ENCODE peak calls at places on chromosomes 5 and 9, in six cellular contexts. C, B, T, I, Q and J are unnamed samples.

GRCh38 chr5:2685651-2686050 is 65.8 kb downstream of the IRX2 start:
- DNase-seq in C (no peak), B (no peak), T (peak), I (no peak), Q (no peak), J (no peak)

GRCh38 chr9:20314981-20315380 is 307.3 kb downstream of the MLLT3 start:
- DNase-seq in C (no peak), B (no peak), T (no peak), I (no peak), Q (no peak), J (no peak)

GRCh38 chr5:75660678-75661465 is 49.6 kb downstream of the ANKDD1B start:
- DNase-seq in C (no peak), B (no peak), T (no peak), I (no peak), Q (no peak), J (no peak)

GRCh38 chr9:4640027-4640426 is 22.1 kb upstream of the PLPP6 start:
- DNase-seq in C (no peak), B (peak), T (peak), I (peak), Q (peak), J (peak)

GRCh38 chr9:27162045-27162444 is 53.0 kb downstream of the TEK start:
- DNase-seq in C (no peak), B (no peak), T (peak), I (no peak), Q (no peak), J (no peak)

GRCh38 chr5:36655171-36655570 is 48.8 kb downstream of the SLC1A3 start:
- DNase-seq in C (no peak), B (no peak), T (no peak), I (no peak), Q (no peak), J (no peak)

GRCh38 chr9:25350011-25350410 is 328.2 kb downstream of the TUSC1 start:
- DNase-seq in C (no peak), B (no peak), T (no peak), I (no peak), Q (no peak), J (no peak)

GRCh38 chr9:87713990-87714335 is 12.0 kb upstream of the CTSL start:
- DNase-seq in C (no peak), B (no peak), T (no peak), I (no peak), Q (no peak), J (no peak)

GRCh38 chr9:129111762-129112151 is 542 bp downstream of the PTPA start:
- DNase-seq in C (no peak), B (no peak), T (peak), I (no peak), Q (peak), J (peak)

GRCh38 chr5:80055491-80056170 is 20.5 kb downstream of the THBS4 start:
- DNase-seq in C (no peak), B (no peak), T (no peak), I (no peak), Q (no peak), J (no peak)

GRCh38 chr5:123122273-123122672 is 33.2 kb downstream of the PRDM6 start:
- DNase-seq in C (no peak), B (no peak), T (no peak), I (no peak), Q (no peak), J (no peak)

GRCh38 chr5:16540421-16540820 is 74.8 kb upstream of the ZNF622 start:
- DNase-seq in C (no peak), B (no peak), T (peak), I (no peak), Q (no peak), J (no peak)

GRCh38 chr5:61010759-61011460 is 65.9 kb downstream of the NDUFAF2 start:
- DNase-seq in C (no peak), B (no peak), T (no peak), I (no peak), Q (no peak), J (no peak)

GRCh38 chr9:134442486-134443168 is 116.4 kb downstream of the RXRA start:
- DNase-seq in C (no peak), B (no peak), T (no peak), I (no peak), Q (no peak), J (no peak)

GRCh38 chr5:76622973-76623596 is at the start of gene F2RL2:
- DNase-seq in C (no peak), B (no peak), T (peak), I (no peak), Q (no peak), J (no peak)